ENCODE peak calls at places on chromosomes 16 and 17, in four cellular contexts. A is breast epithelium, X is heart left ventricle, E is prostate gland. J is an unnamed sample.

GRCh38 chr16:21205303-21205702 is 6.1 kb downstream of the ZP2 start:
- DNase-seq in A (no peak), X (no peak), E (no peak), J (no peak)

GRCh38 chr16:71834291-71834690 is 11.5 kb upstream of the ATXN1L start:
- DNase-seq in A (no peak), X (no peak), E (no peak), J (no peak)

GRCh38 chr16:870856-871561 is 70.5 kb upstream of the GNG13 start:
- DNase-seq in A (no peak), X (no peak), E (no peak), J (peak)

GRCh38 chr17:5080591-5080990 is 2.3 kb downstream of the ZFP3 start:
- DNase-seq in A (no peak), X (no peak), E (no peak), J (no peak)

GRCh38 chr16:88769617-88770458 is 15.2 kb downstream of the PIEZO1 start:
- DNase-seq in A (peak), X (no peak), E (peak), J (peak)

GRCh38 chr17:75920045-75920560 is 15.4 kb upstream of the MRPL38 start:
- DNase-seq in A (no peak), X (no peak), E (no peak), J (no peak)

GRCh38 chr17:75471207-75471606 is 14.8 kb downstream of the TMEM94 start:
- DNase-seq in A (no peak), X (no peak), E (no peak), J (no peak)

GRCh38 chr16:54633943-54634362 is 296.7 kb upstream of the IRX5 start:
- DNase-seq in A (no peak), X (peak), E (peak), J (no peak)

GRCh38 chr16:2160915-2161551 is 5.5 kb downstream of the TRAF7 start:
- DNase-seq in A (no peak), X (peak), E (no peak), J (no peak)

GRCh38 chr17:19650826-19651225 is 2.3 kb downstream of the ALDH3A2 start:
- DNase-seq in A (no peak), X (no peak), E (no peak), J (no peak)

GRCh38 chr17:33017366-33017765 is 25.7 kb downstream of the SPACA3 start:
- DNase-seq in A (no peak), X (no peak), E (no peak), J (no peak)

GRCh38 chr16:77663711-77664110 is 58.6 kb upstream of the NUDT7 start:
- DNase-seq in A (no peak), X (no peak), E (no peak), J (no peak)

GRCh38 chr16:57109500-57110105 is 17.2 kb downstream of the CPNE2 start:
- DNase-seq in A (no peak), X (no peak), E (no peak), J (no peak)

GRCh38 chr16:89052824-89053724 is 40.6 kb upstream of the ACSF3 start:
- DNase-seq in A (peak), X (no peak), E (peak), J (no peak)

GRCh38 chr17:44655983-44656700 is at the start of gene MEIOC:
- DNase-seq in A (no peak), X (no peak), E (no peak), J (no peak)

GRCh38 chr17:50188521-50189395 is 12.7 kb downstream of the COL1A1 start:
- DNase-seq in A (no peak), X (no peak), E (no peak), J (no peak)

GRCh38 chr16:86252596-86252995 is 257.7 kb upstream of the FOXF1 start:
- DNase-seq in A (no peak), X (no peak), E (no peak), J (no peak)
- TF ChIP-seq CTCF in A (no peak), X (peak), E (no peak), J (no peak)

GRCh38 chr17:13918247-13918646 is 151.1 kb upstream of the COX10 start:
- DNase-seq in A (no peak), X (no peak), E (no peak), J (no peak)
- TF ChIP-seq CTCF in A (no peak), X (no peak), E (no peak), J (no peak)

DNA sequence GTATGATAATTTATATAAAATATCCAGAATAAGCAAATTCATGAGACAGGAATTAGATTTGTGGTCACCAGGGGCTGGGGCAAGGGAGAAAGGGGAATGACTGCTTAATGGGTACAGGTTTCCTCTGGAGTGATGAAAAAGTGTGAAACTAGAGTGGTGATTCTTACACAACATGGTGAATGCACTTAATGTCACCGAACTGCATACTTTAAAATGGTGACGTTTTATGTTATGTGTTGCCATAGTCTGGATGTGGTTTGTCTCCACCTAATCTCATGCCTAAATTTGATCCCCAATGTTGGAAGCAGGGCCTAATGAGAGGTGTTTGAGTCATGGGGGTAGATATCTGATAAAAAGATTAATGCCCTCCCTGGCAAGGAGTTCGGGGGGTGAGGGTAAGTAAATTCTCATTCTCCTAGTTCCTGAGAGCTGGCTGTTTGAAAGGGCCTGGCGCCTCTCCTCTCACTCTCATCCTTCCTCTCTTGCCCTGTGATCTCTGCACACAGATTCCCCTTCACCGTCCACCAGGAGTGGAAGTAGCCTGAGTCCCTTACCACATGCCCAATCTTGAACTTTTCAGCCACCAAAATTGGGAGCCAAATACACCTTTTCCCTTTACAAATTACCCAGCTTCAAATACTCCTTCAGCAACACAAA is 15.3 kb downstream of the XPO6 start:
- DNase-seq in A (no peak), X (no peak), E (no peak), J (no peak)
- TF ChIP-seq CTCF in A (no peak), X (no peak), E (no peak), J (no peak)

DNA sequence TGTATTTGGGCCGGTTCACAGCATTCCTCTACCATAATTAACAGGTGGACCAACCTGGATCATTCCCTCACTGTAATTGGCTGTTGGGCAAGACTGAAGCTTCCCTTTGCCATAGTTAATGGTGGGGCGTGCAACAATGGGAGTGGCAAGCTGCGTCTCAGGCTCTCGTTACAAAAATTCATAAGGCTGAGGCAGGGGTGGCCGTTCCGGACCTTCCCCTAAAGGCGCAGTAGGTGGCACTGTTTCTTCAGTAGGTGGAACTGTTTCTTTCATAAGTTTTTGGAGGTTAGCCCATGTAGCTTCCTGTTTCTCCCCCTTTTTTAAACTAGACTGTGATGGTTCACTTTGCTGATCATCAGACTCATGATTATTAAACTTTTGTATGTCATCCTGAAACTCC is 17.0 kb upstream of the TMC5 start:
- DNase-seq in A (no peak), X (no peak), E (no peak), J (no peak)
- TF ChIP-seq CTCF in A (no peak), X (no peak), E (no peak), J (no peak)